ENCODE peak calls at places on chromosomes 5 and 9, in ten cellular contexts. R is breast epithelium, O is ovary, S is spleen, Y is uterus, Z is lower leg skin, H is H1, Q is testis, D is esophagus squamous epithelium, N is suprapubic skin. M is an unnamed sample.

GRCh38 chr9:18493361-18494015 is 19.5 kb downstream of the ADAMTSL1 start:
- DNase-seq in R (no peak), O (no peak), S (no peak), Y (no peak), Z (no peak), H (no peak), Q (no peak), D (no peak), N (no peak), M (no peak)

GRCh38 chr5:140358738-140359310 is 1.2 kb upstream of the SLC4A9 start:
- DNase-seq in R (no peak), O (no peak), S (no peak), Y (no peak), Z (no peak), H (no peak), Q (no peak), D (no peak), N (no peak), M (no peak)

GRCh38 chr9:121499427-121500164 is at the start of gene GGTA1:
- DNase-seq in R (peak), O (peak), S (peak), Y (peak), Z (peak), H (peak), Q (peak), D (no peak), N (peak), M (peak)

GRCh38 chr5:122053181-122054109 is 24.6 kb downstream of the LOX start:
- DNase-seq in R (no peak), O (no peak), S (peak), Y (no peak), Z (peak), H (no peak), Q (no peak), D (no peak), N (peak), M (peak)

GRCh38 chr9:134303601-134304000 is 22.7 kb upstream of the RXRA start:
- DNase-seq in R (no peak), O (peak), S (peak), Y (no peak), Z (no peak), H (no peak), Q (no peak), D (no peak), N (peak), M (no peak)

GRCh38 chr5:135718151-135718550 is 116.3 kb upstream of the SLC25A48 start:
- DNase-seq in R (no peak), O (no peak), S (no peak), Y (no peak), Z (no peak), H (no peak), Q (no peak), D (no peak), N (no peak), M (no peak)

GRCh38 chr5:56567278-56567677 is 248.1 kb upstream of the MAP3K1 start:
- DNase-seq in R (no peak), O (no peak), S (no peak), Y (no peak), Z (no peak), H (no peak), Q (no peak), D (no peak), N (no peak), M (no peak)

GRCh38 chr9:21551401-21551800 is 69.3 kb upstream of the IFNE start:
- DNase-seq in R (no peak), O (no peak), S (no peak), Y (no peak), Z (no peak), H (no peak), Q (no peak), D (no peak), N (no peak), M (no peak)

GRCh38 chr5:180251887-180252286 is 40.0 kb downstream of the MAPK9 start:
- DNase-seq in R (no peak), O (no peak), S (no peak), Y (no peak), Z (no peak), H (no peak), Q (no peak), D (no peak), N (no peak), M (no peak)

GRCh38 chr5:58773744-58774441 is 191.0 kb downstream of the RAB3C start:
- DNase-seq in R (no peak), O (peak), S (no peak), Y (no peak), Z (no peak), H (no peak), Q (peak), D (no peak), N (no peak), M (no peak)

GRCh38 chr9:98453589-98454311 is 198.3 kb upstream of the TBC1D2 start:
- DNase-seq in R (no peak), O (no peak), S (no peak), Y (no peak), Z (peak), H (no peak), Q (no peak), D (no peak), N (no peak), M (no peak)

GRCh38 chr5:77065256-77065655 is 21.8 kb downstream of the ZBED3 start:
- DNase-seq in R (no peak), O (no peak), S (no peak), Y (no peak), Z (no peak), H (no peak), Q (no peak), D (no peak), N (no peak), M (no peak)

GRCh38 chr5:77066191-77066590 is 20.9 kb downstream of the ZBED3 start:
- DNase-seq in R (no peak), O (no peak), S (no peak), Y (no peak), Z (no peak), H (no peak), Q (no peak), D (no peak), N (no peak), M (no peak)

GRCh38 chr5:77066823-77067442 is 20.2 kb downstream of the ZBED3 start:
- DNase-seq in R (no peak), O (no peak), S (no peak), Y (no peak), Z (no peak), H (no peak), Q (no peak), D (no peak), N (no peak), M (no peak)

GRCh38 chr5:77064040-77064439 is 23.0 kb downstream of the ZBED3 start:
- DNase-seq in R (no peak), O (no peak), S (no peak), Y (no peak), Z (no peak), H (no peak), Q (no peak), D (no peak), N (no peak), M (no peak)
- TF ChIP-seq POLR2A in R (no peak), O (no peak), S (no peak), Y (no peak), Z (no peak), H (no peak), Q (no peak), D (no peak), N (no peak), M (no peak)

GRCh38 chr9:136685792-136686533 is 1.3 kb downstream of the AGPAT2 start:
- DNase-seq in R (no peak), O (peak), S (no peak), Y (no peak), Z (no peak), H (peak), Q (no peak), D (no peak), N (no peak), M (no peak)
- TF ChIP-seq CTCF in R (no peak), O (no peak), S (no peak), Y (no peak), Z (no peak), H (no peak), Q (no peak), D (no peak), N (no peak), M (no peak)

GRCh38 chr5:178232124-178232919 is at the start of gene PHYKPL:
- DNase-seq in R (peak), O (peak), S (peak), Y (peak), Z (peak), H (peak), Q (peak), D (no peak), N (peak), M (peak)
- TF ChIP-seq POLR2A in R (no peak), O (peak), S (no peak), Y (no peak), Z (no peak), H (no peak), Q (no peak), D (peak), N (peak), M (peak)

GRCh38 chr9:130938652-130939404 is at the start of gene FIBCD1:
- DNase-seq in R (no peak), O (no peak), S (no peak), Y (no peak), Z (no peak), H (peak), Q (no peak), D (no peak), N (no peak), M (peak)
- TF ChIP-seq CTCF in R (no peak), O (no peak), S (peak), Y (no peak), Z (no peak), H (peak), Q (peak), D (no peak), N (peak), M (no peak)

GRCh38 chr5:3080366-3080765 is 328.9 kb upstream of the IRX2 start:
- DNase-seq in R (no peak), O (no peak), S (no peak), Y (no peak), Z (no peak), H (no peak), Q (no peak), D (no peak), N (no peak), M (no peak)
- TF ChIP-seq POLR2A in R (no peak), O (no peak), S (no peak), Y (no peak), Z (no peak), H (no peak), Q (no peak), D (no peak), N (no peak), M (no peak)

GRCh38 chr5:36696059-36696673 is 89.8 kb downstream of the SLC1A3 start:
- DNase-seq in R (peak), O (peak), S (no peak), Y (peak), Z (peak), H (peak), Q (peak), D (no peak), N (no peak), M (peak)
- TF ChIP-seq CTCF in R (peak), O (no peak), S (peak), Y (peak), Z (no peak), H (peak), Q (no peak), D (peak), N (peak), M (peak)

GRCh38 chr5:14142856-14143508 is at the start of gene TRIO:
- DNase-seq in R (peak), O (peak), S (peak), Y (peak), Z (peak), H (peak), Q (peak), D (peak), N (peak), M (peak)
- TF ChIP-seq POLR2A in R (peak), O (peak), S (no peak), Y (peak), Z (no peak), H (peak), Q (peak), D (no peak), N (peak), M (peak)

DNA sequence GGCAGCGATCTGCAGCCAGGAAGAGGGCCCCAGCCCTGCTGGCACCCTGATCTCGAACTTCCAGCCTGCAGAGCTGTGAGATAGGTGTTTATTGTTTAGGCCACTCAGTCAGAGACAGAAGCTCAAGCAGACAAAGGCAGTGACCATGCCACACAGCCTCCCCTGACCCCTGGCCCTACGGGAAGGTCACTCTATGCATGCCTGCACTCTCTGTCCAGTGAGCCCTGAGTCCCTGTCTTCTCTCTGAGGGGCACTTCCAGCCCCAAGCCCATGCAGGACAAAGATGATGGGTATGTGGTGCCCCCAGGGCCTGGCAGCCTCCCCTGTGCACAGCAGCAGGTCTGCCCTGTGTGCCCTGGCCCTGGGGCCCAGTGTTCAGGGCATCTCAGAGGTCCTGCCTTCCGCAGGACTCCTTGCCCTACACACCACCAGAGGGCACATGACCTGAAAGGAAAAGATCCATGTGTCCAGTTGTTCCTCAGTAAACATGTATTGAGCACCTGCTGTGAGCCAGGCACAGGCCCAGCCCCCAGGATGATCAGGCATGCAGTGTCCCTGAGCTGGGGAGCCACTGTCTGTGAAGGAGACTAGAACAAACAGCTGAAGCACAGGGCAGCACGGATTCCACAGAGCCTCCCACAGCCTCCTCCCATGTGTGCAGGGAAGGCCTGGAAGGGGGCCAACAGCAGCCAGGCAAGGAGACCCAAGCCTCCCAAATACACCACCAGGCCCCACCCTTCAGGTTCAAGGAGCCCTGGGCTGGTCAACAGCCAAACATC is 109.3 kb downstream of the ATPSCKMT start:
- DNase-seq in R (no peak), O (no peak), S (no peak), Y (no peak), Z (no peak), H (no peak), Q (peak), D (no peak), N (no peak), M (no peak)
- TF ChIP-seq CTCF in R (no peak), O (no peak), S (no peak), Y (no peak), Z (no peak), H (peak), Q (no peak), D (no peak), N (no peak), M (peak)

M was measured in Peyer's patch.